ENCODE peak calls at places on chromosomes 7 and 10, in four cellular contexts. B, D, U and X are unnamed samples.

GRCh38 chr10:34102237-34102673 is 712.8 kb downstream of the PARD3 start:
- DNase-seq in B (peak; percentile 81), D (peak; percentile 35), U (no peak), X (peak; percentile 64)

GRCh38 chr10:106481598-106481997 is 682.9 kb downstream of the SORCS1 start:
- DNase-seq in U (no peak), B (no peak), D (no peak), X (no peak)

GRCh38 chr7:64877714-64878610 is 25.1 kb upstream of the ZNF273 start:
- DNase-seq in D (no peak), U (no peak), B (no peak), X (no peak)

GRCh38 chr7:152144557-152145245 is 119.2 kb downstream of the GALNT11 start:
- DNase-seq in U (peak; percentile 3), B (no peak), D (no peak), X (no peak)

GRCh38 chr7:65975814-65976445 is 6.1 kb downstream of the GUSB start:
- DNase-seq in U (no peak), D (no peak), B (no peak), X (no peak)

GRCh38 chr10:33333260-33334169 is 952 bp downstream of the NRP1 start:
- DNase-seq in U (peak; percentile 41), D (no peak), B (peak; percentile 41), X (no peak)

GRCh38 chr7:38020134-38020533 is 99.7 kb downstream of the EPDR1 start:
- DNase-seq in B (peak; percentile 14), U (no peak), D (no peak), X (no peak)

GRCh38 chr7:77799078-77799964 is 748 bp downstream of the PHTF2 start:
- DNase-seq in U (peak; percentile 38), B (peak; percentile 42), D (no peak), X (peak; percentile 53)

GRCh38 chr7:40673285-40673684 is 538.5 kb downstream of the SUGCT start:
- DNase-seq in D (no peak), B (peak; percentile 69), U (no peak), X (no peak)

GRCh38 chr10:119616879-119617580 is 20.3 kb upstream of the TIAL1 start:
- DNase-seq in D (no peak), B (peak; percentile 70), U (peak; percentile 15), X (no peak)

GRCh38 chr7:111735661-111736323 is 173.5 kb upstream of the IMMP2L start:
- DNase-seq in U (peak; percentile 78), D (peak; percentile 26), B (peak; percentile 88), X (no peak)

GRCh38 chr7:104074529-104074928 is 85.1 kb upstream of the RELN start:
- DNase-seq in B (no peak), D (no peak), U (no peak), X (no peak)

GRCh38 chr7:16817536-16817935 is 12.7 kb upstream of the AGR2 start:
- DNase-seq in U (peak; percentile 44), D (no peak), B (peak; percentile 15), X (no peak)

GRCh38 chr7:80997841-80998240 is 79.0 kb upstream of the SEMA3C start:
- DNase-seq in U (no peak), B (no peak), D (no peak), X (no peak)

GRCh38 chr7:7793921-7794320 is 75.5 kb upstream of the RPA3 start:
- DNase-seq in B (no peak), U (no peak), D (no peak), X (no peak)

GRCh38 chr10:93815304-93816091 is 57.8 kb downstream of the LGI1 start:
- DNase-seq in U (no peak), B (no peak), D (no peak), X (no peak)

GRCh38 chr10:10317151-10317550 is 700.5 kb upstream of the CELF2 start:
- DNase-seq in B (no peak), D (no peak), U (no peak), X (no peak)
- H3K27ac ChIP-seq in B (no peak overlapping the region), D (no peak overlapping the region), U (no peak overlapping the region), X (no peak overlapping the region)

GRCh38 chr10:91596821-91597396 is 36.0 kb downstream of the PPP1R3C start:
- DNase-seq in U (no peak), B (peak; percentile 87), D (no peak), X (no peak)

GRCh38 chr10:91597397-91597881 is 35.4 kb downstream of the PPP1R3C start:
- DNase-seq in D (no peak), B (peak; percentile 70), U (peak; percentile 62), X (no peak)

GRCh38 chr10:91602449-91602848 is 30.4 kb downstream of the PPP1R3C start:
- DNase-seq in U (no peak), B (no peak), D (no peak), X (no peak)

GRCh38 chr10:91601212-91601611 is 31.7 kb downstream of the PPP1R3C start:
- DNase-seq in B (no peak), D (no peak), U (no peak), X (no peak)

DNA sequence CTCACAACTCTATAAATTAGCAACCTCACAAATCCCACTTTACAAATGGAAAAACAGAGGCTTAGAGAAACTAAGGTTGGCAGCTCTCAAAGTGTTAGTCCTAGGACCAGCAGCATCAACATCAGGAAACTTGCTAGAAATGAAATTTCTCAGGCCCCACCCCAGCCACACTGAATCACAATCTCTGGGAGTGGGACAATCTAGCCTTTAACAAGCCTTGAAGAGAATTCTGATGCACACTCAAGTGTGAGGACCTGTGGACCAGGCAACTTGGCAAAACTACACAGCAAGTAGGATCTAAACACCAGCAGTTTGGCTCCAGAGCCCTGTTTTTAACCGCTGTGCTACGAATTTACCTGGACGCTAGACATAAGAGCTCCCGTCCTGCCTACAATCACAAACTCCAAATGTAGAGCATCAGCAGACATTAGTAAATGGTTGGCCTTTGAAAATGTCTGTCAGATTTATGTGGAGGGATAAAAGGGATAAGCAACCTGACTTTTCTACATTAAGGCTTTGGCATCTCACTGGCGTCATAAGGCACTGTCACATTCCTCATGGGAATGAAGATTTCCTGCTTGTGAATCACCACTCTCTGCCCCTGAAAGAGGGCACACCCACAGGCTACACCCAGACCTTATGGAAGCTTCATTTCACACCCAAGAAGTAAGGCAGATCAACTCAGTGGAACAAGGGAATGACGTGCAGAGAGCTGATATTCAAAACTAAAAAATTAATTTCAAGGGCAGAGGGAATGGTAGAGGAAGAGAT is 34.5 kb downstream of the PPP1R3C start:
- DNase-seq in U (peak; percentile 46), B (peak; percentile 48), D (no peak), X (no peak)
- H3K4me1 ChIP-seq in U (peaks cover 6% of the 10 kb centered on the region), B (peaks cover 37% of the 10 kb centered on the region), D (peaks cover 4% of the 10 kb centered on the region), X (peaks cover 12% of the 10 kb centered on the region)

GRCh38 chr10:61701055-61701705 is 38.5 kb downstream of the CABCOCO1 start:
- DNase-seq in D (no peak), U (no peak), B (peak; percentile 3), X (no peak)
- H3K4me3 ChIP-seq in D (no peak overlapping the region), U (no peak overlapping the region), B (no peak overlapping the region), X (no peak overlapping the region)

GRCh38 chr7:105489409-105489808 is 32.7 kb downstream of the PUS7 start:
- DNase-seq in D (no peak), B (no peak), U (no peak), X (no peak)

GRCh38 chr7:105496501-105496900 is 25.6 kb downstream of the PUS7 start:
- DNase-seq in U (no peak), B (peak; percentile 60), D (no peak), X (no peak)

GRCh38 chr7:105497016-105497415 is 25.1 kb downstream of the PUS7 start:
- DNase-seq in D (no peak), U (no peak), B (no peak), X (no peak)

GRCh38 chr7:105493196-105493927 is 28.7 kb downstream of the PUS7 start:
- DNase-seq in U (no peak), B (no peak), D (no peak), X (no peak)

GRCh38 chr7:105493928-105494325 is 28.1 kb downstream of the PUS7 start:
- DNase-seq in U (no peak), D (no peak), B (peak; percentile 21), X (peak; percentile 39)
- H3K27ac ChIP-seq in U (no peak overlapping the region), D (peak overlapping the region; percentile 50), B (no peak overlapping the region), X (peak overlapping the region; percentile 9)

GRCh38 chr7:105097619-105098018 is 83.6 kb downstream of the KMT2E start:
- DNase-seq in B (peak; percentile 86), U (no peak), D (no peak), X (no peak)
- H3K4me1 ChIP-seq in B (no peaks in the 10 kb centered on the region), U (no peaks in the 10 kb centered on the region), D (no peaks in the 10 kb centered on the region), X (no peaks in the 10 kb centered on the region)

GRCh38 chr10:96673318-96674099 is 46.8 kb downstream of the PIK3AP1 start:
- DNase-seq in B (peak; percentile 28), U (peak; percentile 38), D (no peak), X (peak; percentile 62)

GRCh38 chr10:96671207-96671890 is 49.0 kb downstream of the PIK3AP1 start:
- DNase-seq in D (no peak), B (no peak), U (no peak), X (no peak)

GRCh38 chr10:96670786-96671185 is 49.5 kb downstream of the PIK3AP1 start:
- DNase-seq in D (no peak), B (no peak), U (no peak), X (no peak)

GRCh38 chr10:96675846-96676245 is 44.5 kb downstream of the PIK3AP1 start:
- DNase-seq in U (no peak), D (no peak), B (no peak), X (no peak)

GRCh38 chr10:96672491-96673175 is 47.7 kb downstream of the PIK3AP1 start:
- DNase-seq in B (no peak), U (no peak), D (no peak), X (no peak)
- H3K4me3 ChIP-seq in B (no peak overlapping the region), U (no peak overlapping the region), D (no peak overlapping the region), X (no peak overlapping the region)

GRCh38 chr10:132650611-132651250 is 113.1 kb downstream of the INPP5A start:
- DNase-seq in U (no peak), D (no peak), B (no peak), X (no peak)
- H3K27ac ChIP-seq in U (no peak overlapping the region), D (no peak overlapping the region), B (no peak overlapping the region), X (no peak overlapping the region)